ENCODE peak calls at places on chromosomes 1 and 21, in four cellular contexts. One of them, this sample, is unnamed.

GRCh38 chr1:7384679-7385078 is 386.4 kb upstream of the VAMP3 start:
- DNase-seq in heart right ventricle: no peak
- DNase-seq in skeletal muscle cell: no peak
- DNase-seq in lower lobe of right lung: no peak
- DNase-seq in this sample: no peak

GRCh38 chr1:12053752-12054548 is 9.2 kb upstream of the TNFRSF8 start:
- DNase-seq in skeletal muscle cell: no peak
- DNase-seq in lower lobe of right lung: no peak
- DNase-seq in heart right ventricle: no peak
- DNase-seq in this sample: no peak

GRCh38 chr1:173865468-173866164 is 2.2 kb downstream of the GAS5 start:
- DNase-seq in skeletal muscle cell: no peak
- DNase-seq in heart right ventricle: no peak
- DNase-seq in lower lobe of right lung: no peak
- DNase-seq in this sample: no peak

GRCh38 chr1:44619261-44619900 is 54.9 kb downstream of the TMEM53 start:
- DNase-seq in lower lobe of right lung: no peak
- DNase-seq in skeletal muscle cell: no peak
- DNase-seq in heart right ventricle: no peak
- DNase-seq in this sample: peak

GRCh38 chr1:153805042-153805745 is 30.0 kb downstream of the SLC27A3 start:
- DNase-seq in lower lobe of right lung: peak
- DNase-seq in heart right ventricle: peak
- DNase-seq in skeletal muscle cell: peak
- DNase-seq in this sample: no peak

GRCh38 chr1:225318706-225319575 is 108.9 kb downstream of the LBR start:
- DNase-seq in heart right ventricle: peak
- DNase-seq in lower lobe of right lung: no peak
- DNase-seq in skeletal muscle cell: no peak
- DNase-seq in this sample: no peak

GRCh38 chr1:31354266-31354665 is 18.6 kb downstream of the FABP3 start:
- DNase-seq in skeletal muscle cell: no peak
- DNase-seq in heart right ventricle: no peak
- DNase-seq in lower lobe of right lung: no peak
- DNase-seq in this sample: peak

GRCh38 chr1:181112071-181112929 is 23.8 kb downstream of the IER5 start:
- DNase-seq in lower lobe of right lung: peak
- DNase-seq in heart right ventricle: peak
- DNase-seq in skeletal muscle cell: peak
- DNase-seq in this sample: peak

GRCh38 chr1:200029624-200030074 is 2.1 kb downstream of the NR5A2 start:
- DNase-seq in skeletal muscle cell: no peak
- DNase-seq in heart right ventricle: no peak
- DNase-seq in lower lobe of right lung: no peak
- DNase-seq in this sample: no peak

GRCh38 chr1:63023182-63023581 is 239.2 kb downstream of the ATG4C start:
- DNase-seq in lower lobe of right lung: no peak
- DNase-seq in heart right ventricle: no peak
- DNase-seq in skeletal muscle cell: no peak
- DNase-seq in this sample: no peak

GRCh38 chr21:35139382-35139715 is 90.2 kb upstream of the RUNX1 start:
- DNase-seq in heart right ventricle: no peak
- DNase-seq in lower lobe of right lung: no peak
- DNase-seq in skeletal muscle cell: no peak
- DNase-seq in this sample: no peak

GRCh38 chr1:11339346-11340247 is 66.6 kb downstream of the UBIAD1 start:
- DNase-seq in heart right ventricle: no peak
- DNase-seq in skeletal muscle cell: peak
- DNase-seq in lower lobe of right lung: no peak
- DNase-seq in this sample: no peak

GRCh38 chr1:179169616-179170467 is 59.6 kb downstream of the ABL2 start:
- DNase-seq in skeletal muscle cell: peak
- DNase-seq in lower lobe of right lung: no peak
- DNase-seq in heart right ventricle: no peak
- DNase-seq in this sample: peak

GRCh38 chr1:118104956-118105355 is 80.1 kb downstream of the SPAG17 start:
- DNase-seq in heart right ventricle: no peak
- DNase-seq in lower lobe of right lung: no peak
- DNase-seq in skeletal muscle cell: no peak
- DNase-seq in this sample: no peak

GRCh38 chr1:207670997-207671396 is 26.1 kb downstream of the CR1L start:
- DNase-seq in skeletal muscle cell: no peak
- DNase-seq in heart right ventricle: no peak
- DNase-seq in lower lobe of right lung: no peak
- DNase-seq in this sample: peak

GRCh38 chr1:219160942-219161341 is 12.7 kb upstream of the LYPLAL1 start:
- DNase-seq in skeletal muscle cell: no peak
- DNase-seq in heart right ventricle: no peak
- DNase-seq in lower lobe of right lung: no peak
- DNase-seq in this sample: no peak

DNA sequence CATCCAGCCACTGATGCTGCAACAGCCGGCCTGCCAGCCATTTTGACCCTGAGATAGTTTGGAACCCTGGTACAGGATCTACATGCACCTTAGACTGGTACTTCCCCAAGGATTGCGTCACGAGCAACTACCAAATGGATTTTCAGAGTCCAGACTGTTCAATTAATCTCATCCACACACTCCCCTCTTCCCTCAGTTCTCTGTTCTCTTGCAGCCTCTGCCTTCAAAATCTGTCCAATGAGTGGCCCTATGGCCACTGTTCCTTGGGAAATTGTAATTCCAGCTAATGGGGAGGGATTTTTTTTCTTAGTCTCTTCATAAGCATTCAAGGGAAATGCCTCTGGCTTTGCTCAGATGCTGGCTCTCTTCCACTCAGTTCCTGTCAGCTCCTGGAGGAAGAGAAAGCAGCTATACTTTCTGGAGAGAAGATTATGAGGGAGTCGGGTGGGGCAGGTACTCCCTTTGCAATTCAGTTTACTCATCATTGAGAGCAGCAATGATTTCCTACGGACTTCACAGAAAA is 19.8 kb upstream of the UAP1 start:
- DNase-seq in heart right ventricle: peak
- DNase-seq in skeletal muscle cell: peak
- DNase-seq in lower lobe of right lung: no peak
- DNase-seq in this sample: peak
- H3K4me3 ChIP-seq in heart right ventricle: no peak
- H3K4me3 ChIP-seq in skeletal muscle cell: no peak
- H3K4me3 ChIP-seq in lower lobe of right lung: no peak
- H3K4me3 ChIP-seq in this sample: no peak

DNA sequence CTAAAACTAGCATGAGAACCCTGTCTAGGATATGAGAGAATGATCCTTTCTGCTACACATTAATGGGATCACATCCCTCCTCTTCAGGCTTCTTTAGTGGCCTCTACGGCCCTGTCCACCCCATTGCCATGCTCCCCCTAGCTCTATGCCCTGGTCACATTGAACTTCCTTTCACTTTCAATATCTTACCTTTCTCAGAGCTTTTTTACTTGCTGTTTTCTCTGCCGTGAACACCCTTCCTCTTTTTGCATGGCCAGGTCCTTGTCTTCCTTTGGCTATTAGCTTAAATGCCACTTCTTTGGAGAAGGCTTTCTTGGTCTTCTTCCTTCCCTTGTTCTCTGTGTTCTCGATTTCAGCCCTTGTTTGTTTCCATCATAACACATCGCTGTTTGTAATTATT is 97.4 kb downstream of the GIPC2 start:
- DNase-seq in heart right ventricle: no peak
- DNase-seq in lower lobe of right lung: no peak
- DNase-seq in skeletal muscle cell: no peak
- DNase-seq in this sample: no peak
- H3K4me3 ChIP-seq in heart right ventricle: no peak
- H3K4me3 ChIP-seq in lower lobe of right lung: peak
- H3K4me3 ChIP-seq in skeletal muscle cell: no peak
- H3K4me3 ChIP-seq in this sample: no peak

GRCh38 chr1:116913941-116914340 is 4.2 kb downstream of the PTGFRN start:
- DNase-seq in heart right ventricle: no peak
- DNase-seq in lower lobe of right lung: no peak
- DNase-seq in skeletal muscle cell: no peak
- DNase-seq in this sample: no peak

GRCh38 chr1:116914667-116915066 is 5.0 kb downstream of the PTGFRN start:
- DNase-seq in lower lobe of right lung: no peak
- DNase-seq in skeletal muscle cell: no peak
- DNase-seq in heart right ventricle: no peak
- DNase-seq in this sample: no peak

GRCh38 chr1:116915182-116915611 is 5.5 kb downstream of the PTGFRN start:
- DNase-seq in lower lobe of right lung: no peak
- DNase-seq in skeletal muscle cell: no peak
- DNase-seq in heart right ventricle: peak
- DNase-seq in this sample: no peak

GRCh38 chr1:116916533-116917460 is 7.1 kb downstream of the PTGFRN start:
- DNase-seq in heart right ventricle: no peak
- DNase-seq in lower lobe of right lung: no peak
- DNase-seq in skeletal muscle cell: no peak
- DNase-seq in this sample: no peak

GRCh38 chr1:116916002-116916401 is 6.3 kb downstream of the PTGFRN start:
- DNase-seq in heart right ventricle: no peak
- DNase-seq in skeletal muscle cell: no peak
- DNase-seq in lower lobe of right lung: no peak
- DNase-seq in this sample: no peak
- H3K4me3 ChIP-seq in heart right ventricle: peak
- H3K4me3 ChIP-seq in skeletal muscle cell: no peak
- H3K4me3 ChIP-seq in lower lobe of right lung: no peak
- H3K4me3 ChIP-seq in this sample: no peak

DNA sequence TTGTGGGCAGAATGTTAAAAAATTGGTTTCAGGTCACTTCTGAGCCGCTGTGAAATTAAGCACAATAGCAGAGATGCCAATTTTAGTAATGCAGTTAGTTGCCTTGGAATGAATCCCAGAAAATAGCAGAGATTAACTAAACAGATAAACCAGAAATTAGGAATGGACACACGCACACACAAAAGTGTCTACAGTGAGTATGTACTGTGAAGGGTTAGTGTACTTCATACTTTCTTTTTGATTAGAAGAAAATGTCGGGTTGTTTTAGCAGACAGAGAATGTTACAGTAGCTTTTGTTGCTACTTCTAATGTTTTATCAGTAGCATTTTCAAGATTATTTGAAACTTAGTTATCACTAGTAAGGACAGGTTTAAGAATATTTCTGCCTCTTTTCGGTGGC is 106.7 kb downstream of the LEPR start:
- DNase-seq in lower lobe of right lung: no peak
- DNase-seq in skeletal muscle cell: no peak
- DNase-seq in heart right ventricle: no peak
- DNase-seq in this sample: no peak
- H3K4me3 ChIP-seq in lower lobe of right lung: peak
- H3K4me3 ChIP-seq in skeletal muscle cell: no peak
- H3K4me3 ChIP-seq in heart right ventricle: peak
- H3K4me3 ChIP-seq in this sample: no peak

DNA sequence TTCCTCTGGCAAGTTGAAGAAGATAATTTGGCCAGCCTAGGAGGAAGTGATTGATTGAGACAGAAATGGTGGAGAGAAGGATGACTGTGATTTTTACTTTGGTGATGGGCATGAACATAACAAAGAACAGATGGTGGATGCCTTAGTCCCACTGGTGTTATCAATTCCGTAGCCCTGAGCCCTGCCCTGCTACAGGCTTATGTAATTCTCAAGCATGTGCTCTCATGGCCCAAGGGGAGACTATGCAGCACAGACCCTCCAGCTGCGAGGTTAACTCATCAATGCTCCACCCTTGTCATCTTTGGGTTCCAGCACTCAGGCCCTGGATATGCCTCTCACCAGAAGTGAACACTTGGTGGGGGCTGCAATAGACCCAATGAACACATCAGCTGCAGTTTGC is 62.7 kb upstream of the LRRC8D start:
- DNase-seq in skeletal muscle cell: no peak
- DNase-seq in lower lobe of right lung: no peak
- DNase-seq in heart right ventricle: no peak
- DNase-seq in this sample: no peak
- H3K4me3 ChIP-seq in skeletal muscle cell: no peak
- H3K4me3 ChIP-seq in lower lobe of right lung: peak
- H3K4me3 ChIP-seq in heart right ventricle: no peak
- H3K4me3 ChIP-seq in this sample: no peak

GRCh38 chr1:119676571-119677206 is 28.6 kb upstream of the ZNF697 start:
- DNase-seq in heart right ventricle: no peak
- DNase-seq in skeletal muscle cell: no peak
- DNase-seq in lower lobe of right lung: no peak
- DNase-seq in this sample: no peak

GRCh38 chr1:119675349-119676343 is 27.6 kb upstream of the ZNF697 start:
- DNase-seq in skeletal muscle cell: peak
- DNase-seq in heart right ventricle: peak
- DNase-seq in lower lobe of right lung: peak
- DNase-seq in this sample: peak

GRCh38 chr1:119674110-119674509 is 26.0 kb upstream of the ZNF697 start:
- DNase-seq in lower lobe of right lung: no peak
- DNase-seq in heart right ventricle: no peak
- DNase-seq in skeletal muscle cell: no peak
- DNase-seq in this sample: peak

GRCh38 chr1:119673171-119673940 is 25.3 kb upstream of the ZNF697 start:
- DNase-seq in skeletal muscle cell: no peak
- DNase-seq in lower lobe of right lung: no peak
- DNase-seq in heart right ventricle: no peak
- DNase-seq in this sample: peak

DNA sequence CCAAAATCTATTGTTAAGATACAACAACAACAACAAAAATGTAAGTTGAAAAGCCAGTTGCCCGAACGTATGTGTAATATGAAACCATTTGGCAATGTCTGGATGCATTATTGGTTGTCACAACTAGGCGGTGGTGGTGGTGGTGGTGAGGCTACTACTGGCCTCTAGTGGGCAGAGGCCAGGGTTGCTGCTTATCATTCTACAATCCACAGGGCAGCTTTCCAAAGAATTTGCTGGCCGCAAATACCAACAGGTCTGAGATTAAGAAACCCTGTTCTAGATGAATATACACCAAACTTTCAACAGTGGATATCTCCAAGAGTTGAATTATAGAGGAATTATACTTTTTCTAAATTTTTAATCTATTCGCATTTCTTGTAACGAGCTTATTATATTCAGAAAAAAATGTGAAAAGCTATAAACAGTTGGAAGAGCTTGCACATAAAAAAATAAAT is 26.8 kb upstream of the ZNF697 start:
- DNase-seq in lower lobe of right lung: no peak
- DNase-seq in skeletal muscle cell: peak
- DNase-seq in heart right ventricle: no peak
- DNase-seq in this sample: peak
- H3K4me3 ChIP-seq in lower lobe of right lung: peak
- H3K4me3 ChIP-seq in skeletal muscle cell: peak
- H3K4me3 ChIP-seq in heart right ventricle: no peak
- H3K4me3 ChIP-seq in this sample: peak

DNA sequence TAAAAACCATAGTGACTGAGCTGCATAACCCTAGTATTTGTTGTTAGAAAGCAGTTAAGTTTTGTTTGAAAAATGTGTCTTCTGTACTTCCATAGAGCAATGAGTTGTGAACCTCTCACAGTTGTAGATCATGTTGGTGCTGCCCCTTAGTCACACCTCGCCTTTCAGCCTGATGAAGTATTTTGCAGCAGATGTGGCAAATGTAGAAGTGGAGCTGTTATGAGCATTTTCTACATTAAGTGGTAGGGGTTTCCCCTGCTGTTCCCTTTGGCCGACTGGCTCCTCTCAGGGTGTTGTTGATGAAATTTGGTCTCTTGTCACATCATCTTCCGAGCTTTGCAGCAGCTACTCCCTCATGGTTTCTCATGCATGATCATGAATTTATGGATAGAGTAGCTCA is 33.6 kb upstream of the DENND1B start:
- DNase-seq in heart right ventricle: no peak
- DNase-seq in skeletal muscle cell: no peak
- DNase-seq in lower lobe of right lung: no peak
- DNase-seq in this sample: no peak
- H3K4me3 ChIP-seq in heart right ventricle: no peak
- H3K4me3 ChIP-seq in skeletal muscle cell: no peak
- H3K4me3 ChIP-seq in lower lobe of right lung: no peak
- H3K4me3 ChIP-seq in this sample: no peak

GRCh38 chr1:32894019-32894600 is 7.1 kb downstream of the TMEM54 start:
- DNase-seq in skeletal muscle cell: no peak
- DNase-seq in heart right ventricle: no peak
- DNase-seq in lower lobe of right lung: no peak
- DNase-seq in this sample: no peak
- H3K4me3 ChIP-seq in skeletal muscle cell: no peak
- H3K4me3 ChIP-seq in heart right ventricle: peak
- H3K4me3 ChIP-seq in lower lobe of right lung: no peak
- H3K4me3 ChIP-seq in this sample: no peak

This sample was measured in retinal pigment epithelial cell.